ENCODE peak calls at places on chromosomes 2 and 18, in six cellular contexts. R is A549, B is upper lobe of left lung, W is HepG2, F is K562, T is GM12878. C is an unnamed sample.

GRCh38 chr2:237159006-237159897 is 73.6 kb downstream of the COPS8 start:
- ATAC-seq in R (no peak), B (no peak), W (no peak), F (no peak), T (no peak), C (peak; percentile 25)

GRCh38 chr2:55063713-55064323 is 13.6 kb upstream of the RTN4 start:
- ATAC-seq in R (peak; percentile 86), B (no peak), W (peak; percentile 98), F (peak; percentile 86), T (peak; percentile 70), C (no peak)

GRCh38 chr18:35247412-35248249 is 6.8 kb downstream of the ZNF397 start:
- ATAC-seq in R (no peak), B (no peak), W (no peak), F (no peak), T (peak; percentile 29), C (no peak)

GRCh38 chr2:84748339-84748738 is 132.5 kb downstream of the TRABD2A start:
- ATAC-seq in R (no peak), B (no peak), W (no peak), F (no peak), T (no peak), C (no peak)

GRCh38 chr2:222922019-222922800 is 61.4 kb downstream of the ACSL3 start:
- ATAC-seq in R (no peak), B (no peak), W (no peak), F (no peak), T (no peak), C (no peak)

GRCh38 chr2:24022975-24023575 is 13.2 kb downstream of the MFSD2B start:
- ATAC-seq in R (no peak), B (no peak), W (peak; percentile 0), F (no peak), T (no peak), C (no peak)

GRCh38 chr2:65754219-65754618 is 321.8 kb upstream of the SPRED2 start:
- ATAC-seq in R (no peak), B (no peak), W (no peak), F (no peak), T (no peak), C (no peak)

GRCh38 chr2:197196737-197197136 is 113.8 kb downstream of the ANKRD44 start:
- ATAC-seq in R (no peak), B (no peak), W (no peak), F (no peak), T (no peak), C (no peak)

GRCh38 chr18:24683965-24684364 is 223.5 kb downstream of the HRH4 start:
- ATAC-seq in R (no peak), B (no peak), W (no peak), F (peak; percentile 61), T (no peak), C (no peak)

GRCh38 chr2:88187927-88188326 is 17.8 kb downstream of the THNSL2 start:
- ATAC-seq in R (peak; percentile 76), B (no peak), W (peak; percentile 74), F (peak; percentile 82), T (peak; percentile 77), C (no peak)

GRCh38 chr18:8780227-8780626 is 74.9 kb downstream of the MTCL1 start:
- ATAC-seq in R (no peak), B (no peak), W (no peak), F (no peak), T (no peak), C (no peak)

GRCh38 chr2:165791811-165792454 is 2.1 kb downstream of the GALNT3 start:
- ATAC-seq in R (no peak), B (no peak), W (no peak), F (no peak), T (no peak), C (no peak)

DNA sequence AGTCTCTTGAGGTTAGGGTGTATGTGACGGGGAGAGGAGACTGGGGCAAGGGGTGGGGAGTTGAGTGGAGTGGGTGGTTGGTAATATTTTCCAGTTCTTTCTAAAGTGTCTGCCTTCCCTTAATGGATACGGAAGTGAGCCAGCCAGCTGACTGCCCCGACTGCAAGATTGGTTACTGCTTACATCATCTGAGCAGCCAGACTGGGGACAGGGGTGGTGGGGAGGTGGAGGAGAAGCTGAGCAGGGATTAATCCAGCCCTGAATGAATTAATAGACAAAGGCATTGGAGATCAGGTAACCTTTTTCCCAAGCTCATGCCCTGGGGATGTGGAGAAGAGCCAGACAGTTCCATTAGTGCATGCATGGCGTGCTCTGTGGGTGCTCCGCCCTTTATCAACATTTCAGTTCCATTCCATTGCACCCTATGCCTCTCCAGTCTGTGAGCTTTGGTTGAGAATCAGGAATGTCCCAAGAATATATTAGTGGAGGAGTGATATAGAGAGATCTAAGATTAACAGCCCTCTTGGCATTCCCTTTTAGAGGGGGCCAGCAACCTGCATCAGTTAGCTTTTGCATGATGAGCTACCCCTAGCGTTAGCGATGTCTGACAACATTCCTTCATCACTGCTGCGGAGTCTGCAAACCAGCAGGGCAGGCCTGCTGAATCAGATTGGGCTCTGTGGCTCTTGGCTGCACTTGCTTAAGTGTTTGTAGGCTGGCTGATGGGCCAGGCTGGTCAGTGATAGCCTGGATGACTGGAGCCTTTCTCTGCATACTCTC is 67.5 kb downstream of the TNP1 start:
- ATAC-seq in R (no peak), B (peak; percentile 78), W (no peak), F (peak; percentile 90), T (no peak), C (peak; percentile 65)
- TF ChIP-seq EP300 in R (no peak), B (no peak), W (no peak), F (peak; percentile 41), T (no peak), C (no peak)

GRCh38 chr2:64634338-64635267 is 19.1 kb downstream of the SERTAD2 start:
- ATAC-seq in R (no peak), B (no peak), W (no peak), F (no peak), T (no peak), C (peak; percentile 82)
- TF ChIP-seq EP300 in R (no peak), B (no peak), W (no peak), F (no peak), T (no peak), C (no peak)

GRCh38 chr2:109613922-109614714 is at the start of the genes SEPTIN10 and SOWAHC:
- ATAC-seq in R (peak; percentile 95), B (peak; percentile 99), W (peak; percentile 88), F (no peak), T (peak; percentile 88), C (peak; percentile 95)
- TF ChIP-seq EP300 in R (no peak), B (peak; percentile 49), W (peak; percentile 19), F (no peak), T (no peak), C (no peak)

GRCh38 chr18:68040198-68040597 is 523.7 kb upstream of the DSEL start:
- ATAC-seq in R (no peak), B (no peak), W (no peak), F (no peak), T (no peak), C (no peak)
- TF ChIP-seq EP300 in R (no peak), B (no peak), W (no peak), F (no peak), T (no peak), C (no peak)

DNA sequence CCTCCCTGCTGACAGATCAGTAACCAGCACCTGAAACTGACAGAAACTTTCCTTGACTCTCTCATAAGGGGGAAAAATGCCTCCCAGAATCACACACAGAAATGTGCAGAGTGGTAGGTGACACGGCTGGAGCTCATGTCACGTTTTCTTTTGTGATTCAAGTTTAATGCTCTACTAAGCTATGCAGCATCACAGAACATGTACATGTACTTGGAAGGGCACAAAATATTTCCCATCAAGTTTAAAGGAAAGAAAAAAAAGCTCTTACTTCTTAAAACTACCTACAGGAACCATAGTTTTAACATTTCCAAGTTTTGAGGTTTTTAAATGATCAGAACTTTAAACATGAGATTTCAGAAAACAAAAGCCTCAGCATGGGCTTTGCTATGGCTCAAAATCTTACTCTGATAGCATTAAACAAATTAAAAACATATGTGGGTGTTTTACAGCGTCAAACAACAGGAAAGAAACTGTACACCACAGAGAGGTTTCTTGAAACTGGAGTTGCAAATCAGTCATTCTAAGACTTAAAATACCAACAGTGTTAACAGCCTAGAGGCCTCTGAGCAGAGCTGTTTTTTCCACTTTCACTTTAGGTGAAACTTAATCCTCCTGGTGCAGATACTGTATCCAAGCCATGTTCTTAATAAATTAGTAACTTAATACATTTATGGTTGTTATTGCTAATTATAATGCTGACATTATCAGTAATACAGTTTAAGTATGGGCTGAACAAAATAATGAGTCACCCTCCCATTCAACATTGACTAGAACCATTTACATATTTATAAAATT is 30.1 kb downstream of the MBP start:
- ATAC-seq in R (no peak), B (no peak), W (no peak), F (no peak), T (peak; percentile 84), C (no peak)
- TF ChIP-seq EP300 in R (no peak), B (no peak), W (no peak), F (no peak), T (peak; percentile 86), C (no peak)

DNA sequence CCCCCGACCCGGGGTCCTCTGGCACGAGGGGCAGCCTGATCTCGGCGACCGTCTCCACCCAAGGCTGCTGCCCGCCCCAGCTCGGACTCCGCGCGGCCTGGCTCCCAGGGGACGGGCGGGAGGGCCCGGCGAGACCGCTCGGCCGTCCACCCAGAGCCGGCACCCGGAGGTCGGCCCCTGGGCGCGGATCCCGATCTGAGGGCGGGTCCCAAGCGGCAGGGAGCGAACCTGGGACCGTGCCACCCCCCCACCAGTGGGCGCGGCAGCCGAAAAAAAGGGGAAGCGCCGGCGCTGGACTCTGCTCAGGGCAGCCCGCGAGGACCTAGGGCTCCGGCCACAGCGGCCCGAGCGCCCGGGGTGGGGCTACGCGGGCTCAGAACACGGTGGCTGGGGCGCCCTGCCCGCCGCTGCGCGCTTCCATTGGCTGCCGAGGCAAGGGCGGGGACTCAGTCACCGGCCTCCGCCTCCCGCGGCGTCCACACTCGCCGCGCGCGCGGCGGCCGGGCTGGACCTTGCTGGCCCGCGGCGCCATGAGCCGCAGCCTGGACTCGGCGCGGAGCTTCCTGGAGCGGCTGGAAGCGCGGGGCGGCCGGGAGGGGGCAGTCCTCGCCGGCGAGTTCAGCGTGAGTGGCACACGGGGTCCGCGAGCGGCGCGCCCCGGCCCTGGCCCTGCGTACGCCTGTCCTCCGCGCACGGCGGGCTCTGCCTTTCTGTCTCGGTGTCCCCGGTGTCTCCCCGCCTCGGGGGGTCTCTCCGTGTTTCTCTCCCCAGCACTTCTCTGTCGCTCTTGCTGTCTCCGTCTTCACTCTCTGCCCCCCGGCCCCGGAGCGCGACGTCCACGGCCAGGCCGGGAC is at the start of gene PTPN18:
- ATAC-seq in R (peak; percentile 97), B (peak; percentile 97), W (peak; percentile 95), F (peak; percentile 96), T (peak; percentile 97), C (peak; percentile 98)
- TF ChIP-seq EP300 in R (no peak), B (no peak), W (no peak), F (no peak), T (no peak), C (no peak)

GRCh38 chr18:67261931-67262552 is 254.5 kb downstream of the DSEL start:
- ATAC-seq in R (no peak), B (no peak), W (no peak), F (no peak), T (no peak), C (no peak)
- TF ChIP-seq EP300 in R (no peak), B (no peak), W (no peak), F (no peak), T (no peak), C (no peak)

C was measured in gastroesophageal sphincter.